ENCODE peak calls at places on chromosomes 11 and 22, in five cellular contexts. U is DND-41; B is CD4-positive, alpha-beta T cell; I is fibroblast of lung; X is right lobe of liver. G is an unnamed sample. For H3K9me3, the result is how much of the 10 kb centered on the place peaks cover.

GRCh38 chr11:131609921-131610320 is 239.5 kb downstream of the NTM start:
- DNase-seq in U (no peak), B (no peak), I (no peak), X (no peak), G (no peak)

GRCh38 chr11:2041963-2042362 is 44.3 kb upstream of the H19 start:
- DNase-seq in U (no peak), B (no peak), I (no peak), X (no peak), G (no peak)

GRCh38 chr22:29095459-29095858 is 22.6 kb downstream of the KREMEN1 start:
- DNase-seq in U (no peak), B (no peak), I (no peak), X (no peak), G (no peak)

GRCh38 chr11:122751298-122752070 is 86.8 kb upstream of the CRTAM start:
- DNase-seq in U (no peak), B (no peak), I (peak), X (no peak), G (no peak)

GRCh38 chr11:61061081-61061826 is 41.0 kb upstream of the CD5 start:
- DNase-seq in U (peak), B (peak), I (peak), X (peak), G (peak)

GRCh38 chr11:36744375-36745168 is 146.5 kb upstream of the RAG2 start:
- DNase-seq in U (peak), B (peak), I (peak), X (peak), G (peak)

GRCh38 chr22:23789121-23789520 is 2.4 kb downstream of the SMARCB1 start:
- DNase-seq in U (no peak), B (no peak), I (no peak), X (no peak), G (no peak)

GRCh38 chr22:35619336-35620094 is 2.4 kb upstream of the MB start:
- DNase-seq in U (no peak), B (no peak), I (no peak), X (no peak), G (no peak)

GRCh38 chr11:70482529-70482917 is 84.2 kb downstream of the CTTN start:
- DNase-seq in U (no peak), B (no peak), I (no peak), X (no peak), G (no peak)

GRCh38 chr11:132395434-132395833 is 1025.0 kb downstream of the NTM start:
- DNase-seq in U (no peak), B (no peak), I (no peak), X (no peak), G (no peak)

GRCh38 chr11:5596611-5597201 is at the start of gene TRIM6:
- DNase-seq in U (peak), B (no peak), I (peak), X (peak), G (no peak)

GRCh38 chr11:134725939-134726639 is 314.0 kb upstream of the B3GAT1 start:
- DNase-seq in U (no peak), B (no peak), I (no peak), X (no peak), G (no peak)

GRCh38 chr11:9769621-9770020 is 105.7 kb downstream of the SWAP70 start:
- DNase-seq in U (no peak), B (no peak), I (no peak), X (no peak), G (no peak)

GRCh38 chr11:62912268-62912667 is 8.9 kb downstream of the CHRM1 start:
- DNase-seq in U (no peak), B (no peak), I (no peak), X (no peak), G (no peak)

GRCh38 chr11:94376841-94377240 is 24.4 kb downstream of the GPR83 start:
- DNase-seq in U (no peak), B (no peak), I (no peak), X (no peak), G (no peak)

GRCh38 chr22:29334696-29335344 is 19.3 kb upstream of the RASL10A start:
- DNase-seq in U (no peak), B (no peak), I (no peak), X (peak), G (no peak)

GRCh38 chr11:117059611-117060010 is 38.6 kb downstream of the SIK3 start:
- DNase-seq in U (no peak), B (no peak), I (no peak), X (no peak), G (no peak)

GRCh38 chr11:106087815-106088435 is 10.5 kb downstream of the AASDHPPT start:
- DNase-seq in U (peak), B (peak), I (peak), X (peak), G (peak)

GRCh38 chr22:19105867-19106802 is 16.1 kb downstream of the DGCR2 start:
- DNase-seq in U (no peak), B (peak), I (no peak), X (no peak), G (peak)

GRCh38 chr11:110337570-110338193 is 41.3 kb upstream of the RDX start:
- DNase-seq in U (no peak), B (no peak), I (no peak), X (no peak), G (no peak)

GRCh38 chr11:6199174-6199810 is at the start of gene OR52W1:
- DNase-seq in U (no peak), B (no peak), I (no peak), X (no peak), G (no peak)

GRCh38 chr22:35172452-35172851 is 84.8 kb upstream of the HMGXB4 start:
- DNase-seq in U (no peak), B (no peak), I (no peak), X (no peak), G (no peak)

GRCh38 chr11:8652140-8652539 is 30.3 kb downstream of the TRIM66 start:
- DNase-seq in U (no peak), B (no peak), I (peak), X (no peak), G (no peak)

GRCh38 chr11:69662806-69663205 is 12.3 kb downstream of the LTO1 start:
- DNase-seq in U (no peak), B (no peak), I (no peak), X (peak), G (no peak)

GRCh38 chr22:26634189-26634588 is 12.4 kb downstream of the CRYBA4 start:
- DNase-seq in U (no peak), B (no peak), I (no peak), X (no peak), G (no peak)

GRCh38 chr22:28829358-28830181 is 29.2 kb upstream of the XBP1 start:
- DNase-seq in U (peak), B (peak), I (peak), X (peak), G (peak)

GRCh38 chr22:45006101-45006872 is 3.5 kb downstream of the PHF21B start:
- DNase-seq in U (no peak), B (no peak), I (no peak), X (no peak), G (no peak)

DNA sequence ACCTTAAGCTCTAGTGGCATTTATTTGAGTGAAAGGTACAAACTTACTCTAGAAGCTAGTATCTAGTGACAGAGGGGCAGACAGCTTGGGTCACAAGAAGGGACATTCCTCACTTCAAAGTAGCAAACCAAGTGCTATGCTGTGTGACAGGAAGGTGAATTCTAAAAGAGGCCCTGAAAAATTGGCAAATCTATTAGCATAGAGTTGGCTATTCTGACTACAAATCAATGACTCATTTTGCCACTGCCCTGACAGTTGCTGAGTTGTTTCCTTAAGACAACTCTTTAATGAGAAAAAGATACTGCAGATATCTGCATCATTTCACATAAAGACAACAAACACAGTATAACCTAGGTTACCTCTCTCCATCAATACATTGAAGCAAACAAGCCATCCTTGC is 524.0 kb upstream of the LRRC4C start:
- DNase-seq in U (no peak), B (no peak), I (no peak), X (no peak), G (no peak)
- H3K9me3 ChIP-seq in U (under half), B (under half), I (under half), X (under half), G (under half)

GRCh38 chr11:17764446-17765218 is 30.1 kb downstream of the KCNC1 start:
- DNase-seq in U (no peak), B (no peak), I (no peak), X (no peak), G (no peak)

GRCh38 chr11:17763703-17764102 is 29.1 kb downstream of the KCNC1 start:
- DNase-seq in U (no peak), B (no peak), I (no peak), X (no peak), G (no peak)

GRCh38 chr11:17762309-17762974 is 27.9 kb downstream of the KCNC1 start:
- DNase-seq in U (no peak), B (no peak), I (no peak), X (no peak), G (no peak)

GRCh38 chr11:17763244-17763643 is 28.7 kb downstream of the KCNC1 start:
- DNase-seq in U (no peak), B (no peak), I (no peak), X (no peak), G (no peak)

DNA sequence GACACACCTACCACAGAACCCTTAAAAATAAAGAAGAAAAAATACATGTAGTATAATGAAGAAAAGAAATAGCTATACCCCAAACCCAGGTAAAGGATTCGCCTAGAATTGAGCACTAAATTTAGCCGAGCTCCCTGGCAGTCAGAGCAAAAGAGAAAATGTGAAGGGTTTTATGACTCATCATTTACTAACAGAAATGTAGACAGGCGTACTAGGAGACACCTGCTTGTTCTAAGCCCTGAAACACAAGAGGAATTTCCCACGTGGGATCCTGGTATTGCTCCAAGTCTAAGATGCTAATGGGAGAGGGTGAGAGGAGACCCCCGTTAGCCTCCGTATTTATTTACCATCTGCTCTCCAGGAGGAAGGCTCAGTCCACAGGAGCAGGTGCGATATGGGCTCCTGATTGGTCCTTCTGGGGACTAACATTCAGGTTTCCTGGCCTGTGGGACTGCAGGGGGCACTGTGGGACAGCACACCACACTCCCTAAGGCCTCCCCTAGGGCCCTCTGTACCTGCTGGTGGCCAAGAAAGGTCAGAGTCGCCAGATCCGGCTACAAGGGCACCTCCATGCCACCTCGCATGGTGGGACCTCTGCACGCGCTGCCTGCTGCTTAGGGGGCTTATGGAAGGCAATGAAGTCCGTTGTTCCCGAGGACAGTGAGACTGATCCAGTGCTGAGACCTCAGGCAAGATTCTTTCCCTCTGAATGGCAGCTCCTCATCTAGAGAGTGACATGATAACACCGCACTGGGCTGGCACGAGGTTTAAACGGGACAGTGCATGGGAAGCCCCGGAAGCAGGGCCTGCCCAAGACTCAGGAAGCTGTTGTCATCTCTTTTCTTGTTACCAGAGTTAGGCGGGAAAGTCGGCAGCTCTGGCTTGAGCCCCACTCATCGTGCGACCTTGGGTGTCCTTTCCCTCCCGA is 25.8 kb downstream of the KCNC1 start:
- DNase-seq in U (peak), B (no peak), I (peak), X (peak), G (no peak)
- H3K9me3 ChIP-seq in U (under half), B (under half), I (under half), X (under half), G (under half)

GRCh38 chr22:33099593-33099992 is 41.4 kb upstream of the SYN3 start:
- DNase-seq in U (no peak), B (no peak), I (no peak), X (no peak), G (no peak)

GRCh38 chr22:33105501-33105911 is 47.3 kb upstream of the SYN3 start:
- DNase-seq in U (no peak), B (no peak), I (peak), X (no peak), G (no peak)

GRCh38 chr22:33108037-33108436 is 49.9 kb upstream of the SYN3 start:
- DNase-seq in U (no peak), B (no peak), I (no peak), X (no peak), G (no peak)

GRCh38 chr22:33101550-33101949 is 43.4 kb upstream of the SYN3 start:
- DNase-seq in U (no peak), B (no peak), I (no peak), X (no peak), G (no peak)

DNA sequence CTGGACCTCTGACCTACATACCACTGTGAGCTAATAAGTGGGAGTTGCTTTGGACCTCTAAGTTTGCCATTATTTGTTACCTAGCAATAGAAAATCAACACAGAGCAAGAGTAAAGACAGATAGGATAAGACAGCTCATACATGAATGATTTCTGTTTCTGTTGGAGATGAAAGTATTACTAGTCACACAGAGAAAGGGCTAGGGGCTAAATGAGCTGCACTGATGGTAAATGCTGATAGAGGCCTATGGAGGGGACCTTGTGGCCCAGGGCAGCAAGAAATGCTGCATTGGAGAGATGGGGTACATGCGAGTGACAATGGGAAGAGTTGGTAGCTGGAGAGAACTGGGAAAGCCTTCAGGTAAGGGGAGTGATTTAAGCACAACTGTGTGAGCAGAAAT is 46.0 kb upstream of the SYN3 start:
- DNase-seq in U (no peak), B (no peak), I (no peak), X (no peak), G (no peak)
- H3K9me3 ChIP-seq in U (under half), B (under half), I (under half), X (under half), G (under half)

DNA sequence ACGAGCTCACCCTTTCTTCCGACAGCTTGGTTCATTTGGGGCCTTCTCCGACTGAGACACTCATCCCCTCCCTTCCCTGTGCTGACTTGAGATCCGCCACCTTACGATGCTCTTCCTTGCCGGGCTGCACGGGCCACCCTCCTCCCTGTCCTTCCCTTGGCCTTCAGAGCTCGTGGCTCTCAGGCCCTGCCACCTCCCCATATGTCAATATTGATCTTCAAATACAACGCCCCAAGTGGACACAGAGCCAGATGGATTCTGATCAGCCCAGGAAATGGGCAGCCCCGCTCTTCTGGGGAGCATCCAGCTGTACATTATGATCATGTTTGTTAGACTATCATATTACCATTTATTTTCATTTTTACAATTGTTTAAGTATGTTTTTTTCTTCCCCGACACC is 812.8 kb downstream of the TBC1D22A start:
- DNase-seq in U (no peak), B (no peak), I (no peak), X (no peak), G (no peak)
- H3K9me3 ChIP-seq in U (under half), B (under half), I (under half), X (under half), G (under half)

GRCh38 chr22:48553694-48554308 is 1273.9 kb downstream of the BRD1 start:
- DNase-seq in U (no peak), B (no peak), I (no peak), X (no peak), G (no peak)
- H3K9me3 ChIP-seq in U (under half), B (under half), I (under half), X (under half), G (under half)